ENCODE peak calls at places on chromosomes 12 and 14, in seven cellular contexts. I, X, B, J, T, H and N are unnamed samples.

GRCh38 chr14:26872930-26873470 is 275.2 kb upstream of the NOVA1 start:
- DNase-seq in X (no peak), T (no peak), B (no peak), H (no peak), J (no peak), I (no peak), N (no peak)

GRCh38 chr12:10849425-10849878 is at the start of gene PRR4:
- DNase-seq in J (no peak), I (no peak), H (no peak), B (no peak), T (no peak), X (no peak), N (no peak)

GRCh38 chr12:26936559-26937442 is 980 bp downstream of the INTS13 start:
- DNase-seq in J (no peak), X (no peak), H (no peak), T (no peak), B (peak; percentile 13), I (no peak), N (no peak)

GRCh38 chr12:125775507-125775906 is 710.3 kb downstream of the AACS start:
- DNase-seq in X (no peak), I (no peak), B (no peak), J (no peak), H (no peak), T (no peak), N (no peak)

GRCh38 chr14:22508150-22508457 is 80.9 kb downstream of the DAD1 start:
- DNase-seq in J (no peak), T (no peak), I (no peak), H (no peak), B (no peak), X (no peak), N (no peak)

GRCh38 chr12:62379026-62379722 is 87.5 kb upstream of the MON2 start:
- DNase-seq in J (peak; percentile 11), I (peak; percentile 25), X (no peak), T (no peak), B (no peak), H (no peak), N (no peak)

GRCh38 chr14:61471297-61471980 is 150.1 kb downstream of the PRKCH start:
- DNase-seq in T (no peak), B (no peak), I (no peak), J (no peak), X (no peak), H (no peak), N (no peak)

GRCh38 chr12:74910831-74911230 is 298.8 kb downstream of the KCNC2 start:
- DNase-seq in B (no peak), J (no peak), X (no peak), I (no peak), T (no peak), H (no peak), N (no peak)

GRCh38 chr12:50985322-50985721 is 33.0 kb downstream of the HIGD1C start:
- DNase-seq in X (no peak), B (peak; percentile 74), J (peak; percentile 53), T (no peak), H (no peak), I (peak; percentile 74), N (peak; percentile 88)

GRCh38 chr12:3076730-3077571 is at the start of gene TSPAN9:
- DNase-seq in J (no peak), B (peak; percentile 54), I (peak; percentile 48), T (peak; percentile 75), X (peak; percentile 87), H (peak; percentile 69), N (peak; percentile 62)

GRCh38 chr12:68675098-68675842 is 11.5 kb upstream of the NUP107 start:
- DNase-seq in J (no peak), H (no peak), T (no peak), B (no peak), I (no peak), X (peak; percentile 54), N (no peak)

GRCh38 chr12:28975564-28976340 is 173.3 kb upstream of the FAR2 start:
- DNase-seq in J (no peak), T (no peak), B (peak; percentile 57), H (no peak), X (no peak), I (peak; percentile 34), N (no peak)

GRCh38 chr12:120230326-120230973 is 29.5 kb upstream of the RPLP0 start:
- DNase-seq in T (peak; percentile 65), B (peak; percentile 86), J (peak; percentile 73), I (peak; percentile 98), H (peak; percentile 88), X (peak; percentile 52), N (peak; percentile 96)

GRCh38 chr14:97282210-97282609 is 485.0 kb downstream of the VRK1 start:
- DNase-seq in H (no peak), T (no peak), B (no peak), I (no peak), X (no peak), J (no peak), N (no peak)

GRCh38 chr12:71958056-71958455 is 19.4 kb downstream of the TPH2 start:
- DNase-seq in X (no peak), T (no peak), I (peak; percentile 65), B (no peak), H (no peak), J (no peak), N (peak; percentile 17)

GRCh38 chr12:123131879-123132402 is 18.9 kb downstream of the PITPNM2 start:
- DNase-seq in X (peak; percentile 69), B (no peak), J (no peak), T (peak; percentile 75), I (no peak), H (peak; percentile 37), N (no peak)

GRCh38 chr12:1814266-1814665 is 6.1 kb upstream of the LRTM2 start:
- DNase-seq in J (no peak), X (no peak), T (no peak), I (no peak), H (no peak), B (no peak), N (no peak)

GRCh38 chr12:67275380-67275913 is 6.3 kb downstream of the CAND1 start:
- DNase-seq in J (no peak), X (no peak), B (peak; percentile 67), H (no peak), I (no peak), T (no peak), N (no peak)

GRCh38 chr12:5124401-5124800 is 80.7 kb downstream of the KCNA5 start:
- DNase-seq in I (no peak), J (no peak), T (no peak), X (no peak), B (no peak), H (no peak), N (no peak)

GRCh38 chr12:116675339-116676107 is 62.3 kb downstream of the SPRING1 start:
- DNase-seq in H (no peak), B (no peak), X (no peak), T (no peak), I (no peak), J (no peak), N (no peak)

GRCh38 chr14:63855272-63855671 is 2.5 kb downstream of the SYNE2 start:
- DNase-seq in J (no peak), I (no peak), B (no peak), T (no peak), H (no peak), X (no peak), N (no peak)
- H3K4me3 ChIP-seq in J (no peak overlapping the region), I (no peak overlapping the region), B (no peak overlapping the region), T (no peak overlapping the region), H (peak overlapping the region; percentile 88), X (no peak overlapping the region), N (no peak overlapping the region)

DNA sequence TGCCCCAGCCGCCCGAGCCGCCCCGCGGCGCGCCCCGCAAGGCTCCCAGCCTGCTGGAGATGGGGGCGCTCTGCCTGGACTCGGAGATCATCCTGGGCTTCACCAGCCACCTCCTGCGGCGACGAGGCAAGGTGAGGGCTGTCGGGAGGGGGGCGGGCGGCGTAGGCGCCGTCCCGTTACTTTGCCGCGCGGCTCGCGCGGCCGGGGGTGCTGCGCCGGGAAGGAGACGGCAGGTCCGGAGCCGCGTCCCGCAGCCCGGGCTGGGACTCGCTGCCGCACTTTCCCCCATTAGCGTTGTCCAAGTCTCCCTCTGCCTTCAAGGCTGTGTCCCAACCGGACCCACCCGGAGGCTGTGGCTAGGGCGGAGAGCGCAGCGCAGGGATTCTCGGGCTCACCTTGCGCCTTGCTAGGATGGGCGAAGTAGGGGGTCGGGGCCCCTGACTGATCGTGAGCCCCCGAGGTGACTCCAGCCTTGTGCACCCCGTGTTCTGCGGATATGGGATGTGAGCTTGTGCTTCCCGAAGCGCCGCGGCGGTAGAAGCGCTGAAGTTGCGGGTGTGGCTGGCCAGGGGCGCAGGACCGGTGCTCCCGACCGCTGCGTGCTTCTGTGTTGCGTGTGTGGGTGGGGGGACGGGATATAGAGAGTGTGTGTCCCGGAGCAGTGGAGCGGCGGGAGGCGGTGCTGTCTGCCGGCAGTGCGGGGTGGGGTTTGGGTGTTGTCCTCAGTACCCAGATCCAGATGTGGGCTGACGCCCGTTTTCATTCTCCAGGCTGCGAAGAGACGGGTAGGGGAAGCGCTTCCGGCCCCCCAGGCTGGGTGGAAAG is 1.7 kb upstream of the KIF26A start:
- DNase-seq in B (no peak), T (no peak), X (peak; percentile 43), H (peak; percentile 13), I (no peak), J (no peak), N (no peak)
- H3K4me3 ChIP-seq in B (peak overlapping the region; percentile 14), T (no peak overlapping the region), X (peak overlapping the region; percentile 62), H (peak overlapping the region; percentile 46), I (no peak overlapping the region), J (no peak overlapping the region), N (peak overlapping the region; percentile 37)

DNA sequence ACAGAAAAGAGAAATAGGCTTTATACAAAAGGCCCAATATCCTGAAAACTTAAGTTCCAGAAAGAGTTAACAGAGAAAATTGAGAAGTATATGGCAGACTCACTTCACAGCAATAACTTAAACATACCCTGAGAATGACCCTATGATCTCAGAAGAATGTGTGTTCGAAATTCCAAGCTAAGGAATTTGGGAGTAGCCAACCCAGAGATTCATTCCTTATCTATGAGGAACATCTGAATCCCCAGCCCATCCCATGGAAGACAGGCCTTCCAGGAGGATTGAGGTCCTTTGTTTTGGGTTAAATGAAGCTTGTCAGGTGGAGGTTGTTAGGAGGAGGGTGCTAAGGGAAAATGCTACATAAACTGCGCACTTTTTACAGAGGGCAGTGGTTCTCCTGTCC is 7.5 kb upstream of the SAV1 start:
- DNase-seq in I (peak; percentile 29), X (no peak), T (no peak), B (peak; percentile 54), H (no peak), J (no peak), N (peak; percentile 45)
- H3K4me3 ChIP-seq in I (no peak overlapping the region), X (no peak overlapping the region), T (no peak overlapping the region), B (no peak overlapping the region), H (no peak overlapping the region), J (no peak overlapping the region), N (no peak overlapping the region)

GRCh38 chr12:25845415-25845814 is 113.1 kb upstream of the RASSF8 start:
- DNase-seq in H (no peak), J (no peak), X (no peak), I (no peak), T (no peak), B (no peak), N (no peak)

GRCh38 chr12:25839470-25839869 is 119.0 kb upstream of the RASSF8 start:
- DNase-seq in H (no peak), T (no peak), B (peak; percentile 88), X (no peak), I (peak; percentile 70), J (no peak), N (no peak)

GRCh38 chr12:25840678-25841077 is 117.8 kb upstream of the RASSF8 start:
- DNase-seq in H (no peak), I (peak; percentile 79), J (peak; percentile 57), T (no peak), X (no peak), B (no peak), N (peak; percentile 39)

GRCh38 chr12:25838007-25838406 is 120.5 kb upstream of the RASSF8 start:
- DNase-seq in T (no peak), J (no peak), B (no peak), X (no peak), H (no peak), I (no peak), N (no peak)

GRCh38 chr12:25843976-25844375 is 114.5 kb upstream of the RASSF8 start:
- DNase-seq in B (no peak), I (no peak), X (no peak), T (no peak), H (no peak), J (no peak), N (no peak)
- H3K4me3 ChIP-seq in B (no peak overlapping the region), I (no peak overlapping the region), X (no peak overlapping the region), T (no peak overlapping the region), H (no peak overlapping the region), J (no peak overlapping the region), N (no peak overlapping the region)